ENCODE peak calls at places on chromosomes 16 and 17, in nine cellular contexts. S, Z, B, I, Q, M, V, A and N are unnamed samples.

GRCh38 chr16:80174416-80174815 is 366.4 kb upstream of the DYNLRB2 start:
- DNase-seq in S (no peak), Z (no peak), B (no peak), I (no peak), Q (peak; percentile 80), M (no peak), V (peak; percentile 65), A (no peak), N (peak; percentile 83)

GRCh38 chr17:7477392-7478275 is 1.8 kb downstream of the ZBTB4 start:
- DNase-seq in S (peak; percentile 56), Z (peak; percentile 77), B (peak; percentile 33), I (peak; percentile 32), Q (peak; percentile 86), M (peak; percentile 60), V (peak; percentile 90), A (peak; percentile 98), N (peak; percentile 76)

GRCh38 chr16:80682435-80683070 is 121.8 kb downstream of the CDYL2 start:
- DNase-seq in S (no peak), Z (no peak), B (no peak), I (peak; percentile 74), Q (peak; percentile 38), M (no peak), V (peak; percentile 79), A (peak; percentile 93), N (peak; percentile 51)

GRCh38 chr17:9185688-9186289 is 164.5 kb downstream of the NTN1 start:
- DNase-seq in S (no peak), Z (no peak), B (no peak), I (no peak), Q (no peak), M (no peak), V (no peak), A (peak; percentile 65), N (no peak)

GRCh38 chr17:31552568-31552967 is 161.1 kb downstream of the RAB11FIP4 start:
- DNase-seq in S (no peak), Z (no peak), B (no peak), I (no peak), Q (no peak), M (no peak), V (no peak), A (no peak), N (no peak)

GRCh38 chr17:43839670-43840101 is 6.7 kb upstream of the MPP3 start:
- DNase-seq in S (peak; percentile 80), Z (no peak), B (peak; percentile 85), I (no peak), Q (no peak), M (peak; percentile 74), V (no peak), A (no peak), N (peak; percentile 67)

GRCh38 chr16:60107467-60107866 is 1373.4 kb upstream of the GOT2 start:
- DNase-seq in S (no peak), Z (no peak), B (no peak), I (no peak), Q (no peak), M (no peak), V (peak; percentile 64), A (no peak), N (peak; percentile 63)

GRCh38 chr17:10022416-10022815 is 117.3 kb upstream of the RCVRN start:
- DNase-seq in S (no peak), Z (no peak), B (no peak), I (peak; percentile 81), Q (no peak), M (no peak), V (no peak), A (no peak), N (no peak)

GRCh38 chr17:957856-958421 is 21.6 kb downstream of the NXN start:
- DNase-seq in S (no peak), Z (no peak), B (no peak), I (no peak), Q (no peak), M (no peak), V (no peak), A (no peak), N (no peak)

GRCh38 chr16:63976345-63976744 is 1145.5 kb downstream of the CDH11 start:
- DNase-seq in S (no peak), Z (no peak), B (no peak), I (no peak), Q (no peak), M (no peak), V (no peak), A (no peak), N (no peak)

GRCh38 chr16:21283521-21284289 is 5.6 kb upstream of the CRYM start:
- DNase-seq in S (no peak), Z (peak; percentile 60), B (peak; percentile 66), I (no peak), Q (no peak), M (peak; percentile 30), V (peak; percentile 42), A (peak; percentile 82), N (peak; percentile 40)

GRCh38 chr16:87954826-87955225 is 3.6 kb downstream of the BANP start:
- DNase-seq in S (peak; percentile 70), Z (peak; percentile 61), B (no peak), I (no peak), Q (no peak), M (no peak), V (no peak), A (no peak), N (no peak)

GRCh38 chr17:29136998-29137730 is 43.0 kb downstream of the MYO18A start:
- DNase-seq in S (no peak), Z (no peak), B (no peak), I (no peak), Q (no peak), M (no peak), V (no peak), A (peak; percentile 95), N (peak; percentile 74)

GRCh38 chr17:75878174-75878998 is at the start of gene TRIM47:
- DNase-seq in S (peak; percentile 59), Z (peak; percentile 73), B (peak; percentile 78), I (no peak), Q (no peak), M (peak; percentile 68), V (peak; percentile 42), A (peak; percentile 94), N (peak; percentile 52)

GRCh38 chr16:27401768-27402568 is at the start of gene IL21R:
- DNase-seq in S (peak; percentile 24), Z (peak; percentile 82), B (peak; percentile 57), I (peak; percentile 22), Q (peak; percentile 46), M (peak; percentile 50), V (peak; percentile 25), A (peak; percentile 91), N (no peak)

GRCh38 chr17:8909621-8910292 is 42.3 kb upstream of the PIK3R6 start:
- DNase-seq in S (no peak), Z (no peak), B (peak; percentile 7), I (no peak), Q (no peak), M (no peak), V (no peak), A (no peak), N (no peak)

GRCh38 chr16:90077757-90078593 is 844 bp upstream of the PRDM7 start:
- DNase-seq in S (peak; percentile 32), Z (no peak), B (peak; percentile 41), I (no peak), Q (no peak), M (no peak), V (no peak), A (no peak), N (peak; percentile 27)

GRCh38 chr16:81469710-81470481 is 25.3 kb downstream of the CMIP start:
- DNase-seq in S (no peak), Z (peak; percentile 78), B (no peak), I (no peak), Q (no peak), M (peak; percentile 44), V (no peak), A (no peak), N (no peak)

GRCh38 chr17:34974794-34975428 is 5.4 kb upstream of the LIG3 start:
- DNase-seq in S (no peak), Z (no peak), B (no peak), I (no peak), Q (no peak), M (no peak), V (no peak), A (no peak), N (no peak)

GRCh38 chr17:72295916-72296315 is 175.1 kb downstream of the SOX9 start:
- DNase-seq in S (no peak), Z (no peak), B (no peak), I (no peak), Q (no peak), M (no peak), V (no peak), A (no peak), N (peak; percentile 71)

GRCh38 chr17:7192271-7192937 is 13.2 kb upstream of the ASGR1 start:
- DNase-seq in S (no peak), Z (peak; percentile 22), B (no peak), I (no peak), Q (no peak), M (no peak), V (no peak), A (peak; percentile 78), N (no peak)

GRCh38 chr16:19094542-19095365 is 19.0 kb upstream of the ITPRIPL2 start:
- DNase-seq in S (no peak), Z (no peak), B (peak; percentile 77), I (no peak), Q (no peak), M (peak; percentile 41), V (no peak), A (peak; percentile 34), N (no peak)
- TF ChIP-seq CTCF in S (no peak), Z (no peak), B (no peak), I (no peak), Q (no peak), M (no peak), V (no peak), A (peak; percentile 22), N (no peak)

DNA sequence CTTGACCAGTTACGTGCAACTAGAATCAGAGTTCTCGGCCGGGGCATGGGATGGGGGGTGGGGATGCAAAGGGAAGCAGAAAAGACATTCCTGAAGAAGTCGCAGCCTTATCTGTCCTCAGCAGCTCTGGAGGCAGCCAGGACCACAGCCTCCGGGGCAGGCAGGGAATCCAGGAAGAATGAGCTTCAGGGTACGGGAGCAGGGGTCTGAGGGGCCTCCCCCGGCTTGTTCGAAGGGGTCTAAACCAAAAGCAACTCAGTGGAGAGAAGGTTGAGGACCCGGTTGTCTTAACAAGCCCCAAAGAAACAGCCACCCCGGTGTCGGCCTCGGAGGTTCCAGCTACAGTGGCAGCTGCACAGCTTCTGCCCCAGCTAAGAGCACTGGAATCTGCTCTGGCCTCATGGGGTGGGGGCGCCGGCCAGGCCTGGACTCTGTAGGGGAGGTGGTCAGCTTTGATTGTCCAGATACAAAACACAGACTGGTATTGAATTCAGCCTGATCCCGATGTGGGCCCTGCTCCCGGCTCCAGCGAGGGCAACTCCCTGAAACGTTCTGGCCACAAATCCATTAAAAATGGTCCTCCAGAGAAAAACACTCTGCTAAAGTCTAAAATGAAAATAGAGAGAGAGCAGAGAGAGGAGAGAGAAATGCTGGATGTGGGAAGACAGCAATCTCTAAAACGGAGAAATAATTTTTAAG is 7.7 kb downstream of the HOXB4 start:
- DNase-seq in S (no peak), Z (no peak), B (no peak), I (no peak), Q (no peak), M (no peak), V (no peak), A (no peak), N (no peak)
- H3K4me3 ChIP-seq in S (peak overlapping the region; percentile 33), Z (peak overlapping the region; percentile 34), B (no peak overlapping the region), I (no peak overlapping the region), Q (no peak overlapping the region), M (peak overlapping the region; percentile 37), V (no peak overlapping the region), A (no peak overlapping the region), N (no peak overlapping the region)

GRCh38 chr17:57833597-57833939 is 16.3 kb downstream of the MRPS23 start:
- DNase-seq in S (no peak), Z (no peak), B (no peak), I (no peak), Q (no peak), M (no peak), V (no peak), A (no peak), N (no peak)
- TF ChIP-seq CTCF in S (peak; percentile 11), Z (peak; percentile 8), B (peak; percentile 19), I (no peak), Q (no peak), M (no peak), V (no peak), A (peak; percentile 1), N (no peak)

GRCh38 chr17:13600475-13601316 is 1.0 kb downstream of the HS3ST3A1 start:
- DNase-seq in S (no peak), Z (no peak), B (no peak), I (no peak), Q (no peak), M (no peak), V (peak; percentile 27), A (peak; percentile 77), N (no peak)
- H3K4me3 ChIP-seq in S (peak overlapping the region; percentile 70), Z (peak overlapping the region; percentile 49), B (peak overlapping the region; percentile 25), I (peak overlapping the region; percentile 53), Q (peak overlapping the region; percentile 67), M (peak overlapping the region; percentile 47), V (peak overlapping the region; percentile 94), A (peak overlapping the region; percentile 91), N (no peak overlapping the region)